ENCODE peak calls at places on chromosomes 1 and 21, in eight cellular contexts. W is lower leg skin; U is CD4-positive, alpha-beta memory T cell; R is uterus; D is mesenchymal stem cell; C is ovary; Q is GM23338; Y is effector memory CD4-positive, alpha-beta T cell. G is an unnamed sample.

GRCh38 chr1:52659356-52659755 is 26.4 kb downstream of the SHISAL2A start:
- DNase-seq in W (no peak), U (no peak), R (no peak), D (peak), C (no peak), Q (no peak), Y (no peak), G (no peak)

GRCh38 chr1:204320413-204320812 is 39.3 kb downstream of the PLEKHA6 start:
- DNase-seq in W (no peak), U (no peak), R (no peak), D (peak), C (no peak), Q (no peak), Y (no peak), G (no peak)

GRCh38 chr1:219564072-219564471 is 48.8 kb downstream of the ZC3H11B start:
- DNase-seq in W (no peak), U (no peak), R (no peak), D (no peak), C (no peak), Q (no peak), Y (no peak), G (no peak)

GRCh38 chr1:218828125-218828650 is 345.5 kb upstream of the LYPLAL1 start:
- DNase-seq in W (no peak), U (no peak), R (no peak), D (no peak), C (no peak), Q (no peak), Y (no peak), G (no peak)

GRCh38 chr1:59574085-59574484 is 240.7 kb upstream of the HOOK1 start:
- DNase-seq in W (no peak), U (no peak), R (no peak), D (no peak), C (no peak), Q (no peak), Y (no peak), G (no peak)

GRCh38 chr1:30852026-30852425 is 56.5 kb downstream of the SDC3 start:
- DNase-seq in W (peak), U (no peak), R (peak), D (peak), C (peak), Q (no peak), Y (no peak), G (no peak)

GRCh38 chr1:26991310-26992116 is 2.0 kb upstream of the TRNP1 start:
- DNase-seq in W (no peak), U (no peak), R (no peak), D (peak), C (no peak), Q (no peak), Y (no peak), G (no peak)

GRCh38 chr21:44737706-44738354 is 26.5 kb upstream of the TSPEAR start:
- DNase-seq in W (peak), U (no peak), R (no peak), D (peak), C (no peak), Q (peak), Y (no peak), G (no peak)

GRCh38 chr1:225882699-225883615 is 777 bp upstream of the TMEM63A start:
- DNase-seq in W (peak), U (peak), R (peak), D (peak), C (peak), Q (peak), Y (no peak), G (no peak)

GRCh38 chr1:207938016-207938415 is 27.1 kb upstream of the CD34 start:
- DNase-seq in W (no peak), U (no peak), R (no peak), D (no peak), C (no peak), Q (no peak), Y (no peak), G (no peak)

GRCh38 chr1:111847519-111847918 is 91.8 kb downstream of the DDX20 start:
- DNase-seq in W (no peak), U (no peak), R (no peak), D (no peak), C (no peak), Q (no peak), Y (no peak), G (no peak)

GRCh38 chr21:44520326-44521300 is 19.4 kb downstream of the KRTAP10-1 start:
- DNase-seq in W (no peak), U (no peak), R (no peak), D (no peak), C (no peak), Q (no peak), Y (no peak), G (no peak)

GRCh38 chr21:16983425-16983824 is 529.4 kb upstream of the CXADR start:
- DNase-seq in W (no peak), U (no peak), R (no peak), D (no peak), C (no peak), Q (no peak), Y (no peak), G (no peak)

GRCh38 chr1:4005431-4005830 is 105.4 kb upstream of the C1orf174 start:
- DNase-seq in W (peak), U (no peak), R (no peak), D (no peak), C (no peak), Q (no peak), Y (no peak), G (no peak)

GRCh38 chr1:152739841-152740240 is 18.0 kb upstream of the KPRP start:
- DNase-seq in W (no peak), U (no peak), R (no peak), D (no peak), C (no peak), Q (no peak), Y (no peak), G (no peak)

GRCh38 chr21:32131960-32132359 is 146.9 kb downstream of the MIS18A start:
- DNase-seq in W (no peak), U (no peak), R (no peak), D (peak), C (no peak), Q (no peak), Y (no peak), G (no peak)

GRCh38 chr1:212311836-212312497 is 26.8 kb downstream of the PPP2R5A start:
- DNase-seq in W (no peak), U (no peak), R (no peak), D (no peak), C (no peak), Q (no peak), Y (no peak), G (no peak)

GRCh38 chr1:85216697-85217096 is 15.9 kb upstream of the SYDE2 start:
- DNase-seq in W (no peak), U (no peak), R (no peak), D (no peak), C (no peak), Q (no peak), Y (no peak), G (no peak)

GRCh38 chr21:46254208-46254975 is 25.8 kb upstream of the LSS start:
- DNase-seq in W (no peak), U (no peak), R (no peak), D (no peak), C (no peak), Q (no peak), Y (no peak), G (no peak)

DNA sequence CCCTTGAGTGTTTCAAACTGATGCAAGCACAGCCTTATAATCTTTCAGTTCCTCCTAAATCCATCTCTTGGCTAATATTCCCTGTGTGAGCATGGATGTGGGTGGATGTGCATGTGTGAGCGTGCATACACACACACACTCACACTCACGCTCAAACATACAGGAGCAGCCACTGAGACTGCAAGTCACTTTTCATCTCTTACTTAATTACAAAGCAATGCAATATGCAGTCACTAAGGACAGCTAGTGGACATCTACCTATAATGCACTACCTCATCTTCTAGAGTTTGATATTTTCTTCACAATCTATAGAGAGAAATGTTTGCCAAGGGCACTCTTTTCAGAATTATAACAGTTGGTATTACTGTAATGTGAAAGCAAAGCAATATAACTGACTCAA is 1.4 kb downstream of the ESRRG start:
- DNase-seq in W (no peak), U (no peak), R (no peak), D (no peak), C (no peak), Q (no peak), Y (no peak), G (no peak)
- H3K4me3 ChIP-seq in W (no peak), U (no peak), R (no peak), D (no peak), C (no peak), Q (no peak), Y (no peak), G (no peak)

GRCh38 chr21:36867506-36867905 is 99.0 kb downstream of the HLCS start:
- DNase-seq in W (peak), U (no peak), R (no peak), D (no peak), C (no peak), Q (no peak), Y (no peak), G (no peak)
- H3K4me3 ChIP-seq in W (no peak), U (no peak), R (no peak), D (no peak), C (no peak), Q (no peak), Y (no peak), G (no peak)

DNA sequence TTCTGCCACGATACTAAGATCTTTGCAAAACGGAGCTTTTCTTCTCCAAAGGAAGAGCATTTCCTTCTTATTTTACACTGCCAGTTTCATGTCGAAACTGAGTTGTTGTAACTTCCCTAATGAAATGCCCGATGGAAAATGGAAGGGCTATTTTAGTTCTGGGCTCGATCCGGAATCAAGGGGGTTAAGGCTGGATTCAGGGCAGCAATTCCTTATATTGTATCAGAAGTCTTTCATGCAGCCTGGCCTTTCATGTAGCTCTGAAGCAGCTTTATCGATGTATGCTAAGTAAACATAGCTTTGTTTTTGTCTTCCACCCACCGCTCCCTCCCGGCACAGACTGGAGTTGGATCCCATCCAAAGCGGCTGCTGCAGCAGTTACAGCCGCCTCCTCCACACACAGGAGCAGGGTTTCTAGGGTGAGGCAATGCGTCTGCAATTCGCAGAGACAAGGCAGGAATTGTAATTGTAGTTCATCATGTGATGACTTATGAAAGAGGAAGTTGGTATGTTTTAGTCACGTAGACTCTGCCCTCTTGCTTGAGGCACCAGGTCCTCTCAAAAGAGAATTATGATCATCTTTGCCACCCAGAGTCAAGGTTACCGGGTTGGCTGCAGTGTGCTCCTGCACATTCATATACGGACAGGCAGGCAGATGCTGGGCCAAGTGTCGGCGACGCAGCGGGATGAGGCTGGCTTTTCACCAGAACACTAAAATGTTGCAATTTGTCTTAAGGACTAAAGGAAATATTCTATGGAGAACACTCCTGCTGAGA is 2.6 kb upstream of the IRF2BP2 start:
- DNase-seq in W (peak), U (peak), R (peak), D (peak), C (peak), Q (peak), Y (peak), G (peak)
- H3K4me3 ChIP-seq in W (no peak), U (peak), R (peak), D (peak), C (peak), Q (no peak), Y (peak), G (peak)

GRCh38 chr1:198848206-198848605 is 209.4 kb downstream of the PTPRC start:
- DNase-seq in W (no peak), U (no peak), R (no peak), D (peak), C (no peak), Q (no peak), Y (no peak), G (no peak)

GRCh38 chr1:198846506-198847010 is 207.7 kb downstream of the PTPRC start:
- DNase-seq in W (no peak), U (no peak), R (no peak), D (no peak), C (no peak), Q (no peak), Y (no peak), G (no peak)

GRCh38 chr1:198849108-198849507 is 210.3 kb downstream of the PTPRC start:
- DNase-seq in W (no peak), U (no peak), R (no peak), D (no peak), C (no peak), Q (no peak), Y (no peak), G (no peak)

GRCh38 chr1:198850196-198850595 is 211.4 kb downstream of the PTPRC start:
- DNase-seq in W (no peak), U (no peak), R (no peak), D (no peak), C (no peak), Q (no peak), Y (no peak), G (no peak)

DNA sequence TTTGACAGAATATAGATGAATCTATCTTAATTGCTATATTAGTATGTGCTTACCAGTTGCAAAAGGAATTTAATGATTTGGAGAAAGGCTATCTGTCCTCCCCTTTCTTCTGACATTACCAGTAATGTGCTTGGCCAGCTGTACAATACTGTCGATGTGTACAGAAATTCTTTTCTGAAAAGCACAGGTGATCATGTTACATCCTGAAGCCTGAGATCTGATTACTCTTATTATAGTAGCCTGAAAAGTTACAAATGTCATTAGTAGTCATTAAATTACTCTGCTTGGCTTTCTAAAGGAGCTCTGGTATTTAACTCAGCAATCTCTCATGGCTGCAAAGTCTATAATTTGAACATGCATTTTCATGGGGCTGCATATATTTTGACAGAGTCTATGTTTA is 209.8 kb downstream of the PTPRC start:
- DNase-seq in W (no peak), U (no peak), R (no peak), D (no peak), C (no peak), Q (no peak), Y (no peak), G (no peak)
- H3K4me3 ChIP-seq in W (no peak), U (no peak), R (no peak), D (no peak), C (no peak), Q (no peak), Y (no peak), G (no peak)

GRCh38 chr1:93804412-93804811 is 74.6 kb downstream of the DNTTIP2 start:
- DNase-seq in W (no peak), U (no peak), R (no peak), D (peak), C (no peak), Q (no peak), Y (no peak), G (no peak)
- H3K4me3 ChIP-seq in W (no peak), U (no peak), R (no peak), D (peak), C (no peak), Q (no peak), Y (no peak), G (no peak)

GRCh38 chr1:155278689-155279160 is 1.5 kb downstream of the HCN3 start:
- DNase-seq in W (no peak), U (no peak), R (no peak), D (no peak), C (no peak), Q (no peak), Y (no peak), G (no peak)
- H3K4me3 ChIP-seq in W (no peak), U (no peak), R (no peak), D (peak), C (no peak), Q (peak), Y (no peak), G (no peak)

GRCh38 chr1:6040859-6041415 is 4.8 kb upstream of the KCNAB2 start:
- DNase-seq in W (no peak), U (no peak), R (no peak), D (no peak), C (peak), Q (no peak), Y (no peak), G (no peak)
- H3K4me3 ChIP-seq in W (no peak), U (no peak), R (no peak), D (no peak), C (no peak), Q (no peak), Y (no peak), G (no peak)

GRCh38 chr1:167616521-167616920 is 13.5 kb upstream of the RCSD1 start:
- DNase-seq in W (no peak), U (no peak), R (no peak), D (no peak), C (no peak), Q (no peak), Y (no peak), G (no peak)
- H3K4me3 ChIP-seq in W (no peak), U (no peak), R (no peak), D (no peak), C (no peak), Q (no peak), Y (peak), G (peak)

GRCh38 chr1:157956754-157957153 is 36.7 kb upstream of the KIRREL1 start:
- DNase-seq in W (no peak), U (no peak), R (no peak), D (no peak), C (no peak), Q (no peak), Y (no peak), G (no peak)
- H3K4me3 ChIP-seq in W (no peak), U (no peak), R (no peak), D (no peak), C (no peak), Q (no peak), Y (no peak), G (no peak)

GRCh38 chr1:165897326-165898303 is 70.2 kb downstream of the UCK2 start:
- DNase-seq in W (no peak), U (no peak), R (no peak), D (peak), C (no peak), Q (no peak), Y (no peak), G (no peak)

GRCh38 chr1:165895451-165895871 is 68.0 kb downstream of the UCK2 start:
- DNase-seq in W (no peak), U (no peak), R (no peak), D (peak), C (no peak), Q (no peak), Y (no peak), G (no peak)

GRCh38 chr1:165894591-165894990 is 67.2 kb downstream of the UCK2 start:
- DNase-seq in W (no peak), U (no peak), R (no peak), D (no peak), C (no peak), Q (no peak), Y (no peak), G (no peak)

GRCh38 chr1:165898837-165899236 is 71.4 kb downstream of the UCK2 start:
- DNase-seq in W (no peak), U (no peak), R (peak), D (peak), C (no peak), Q (no peak), Y (no peak), G (no peak)

DNA sequence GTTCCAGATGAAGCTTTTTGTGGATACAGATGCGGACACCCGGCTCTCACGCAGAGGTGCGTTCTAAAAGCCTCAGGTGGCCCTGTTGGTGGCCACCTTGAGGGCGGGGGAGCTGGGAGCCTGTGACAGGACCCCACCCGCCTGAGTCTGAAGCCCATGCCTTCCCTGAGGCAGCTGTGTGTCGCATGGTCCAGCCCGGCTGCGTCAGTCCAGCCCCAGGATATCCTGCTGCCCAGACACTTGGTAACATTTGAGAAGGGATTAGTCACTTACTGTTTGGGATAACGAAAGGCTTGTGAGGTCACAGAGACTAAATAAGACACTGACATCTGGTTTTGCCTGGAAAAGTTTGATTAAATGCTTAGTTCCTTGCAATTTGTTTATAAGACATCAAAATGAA is 68.9 kb downstream of the UCK2 start:
- DNase-seq in W (no peak), U (no peak), R (no peak), D (peak), C (no peak), Q (no peak), Y (no peak), G (no peak)
- H3K4me3 ChIP-seq in W (no peak), U (no peak), R (no peak), D (peak), C (no peak), Q (no peak), Y (no peak), G (no peak)

G was measured in naive thymus-derived CD4-positive, alpha-beta T cell.